ENCODE peak calls at places on chromosomes 7 and 10, in ten cellular contexts. One of them, this sample, is unnamed.

GRCh38 chr10:118042827-118043242 is 3.9 kb downstream of the RAB11FIP2 start:
- DNase-seq in GM23338: no peak
- DNase-seq in AG08396: no peak
- DNase-seq in cardiac fibroblast: peak
- DNase-seq in neural progenitor cell: no peak
- DNase-seq in activated CD4-positive, alpha-beta T cell treated with anti-CD3 and anti-CD28 coated beads for 24 hours: no peak
- DNase-seq in activated CD8-positive, alpha-beta memory T cell treated with anti-CD3 and anti-CD28 coated beads for 24 hours: no peak
- DNase-seq in GM10248: no peak
- DNase-seq in T-helper 2 cell: no peak
- DNase-seq in fibroblast of the aortic adventitia: peak
- DNase-seq in this sample: no peak

GRCh38 chr7:146655928-146656797 is 539.6 kb downstream of the CNTNAP2 start:
- DNase-seq in GM23338: no peak
- DNase-seq in AG08396: no peak
- DNase-seq in cardiac fibroblast: no peak
- DNase-seq in neural progenitor cell: no peak
- DNase-seq in activated CD4-positive, alpha-beta T cell treated with anti-CD3 and anti-CD28 coated beads for 24 hours: no peak
- DNase-seq in activated CD8-positive, alpha-beta memory T cell treated with anti-CD3 and anti-CD28 coated beads for 24 hours: no peak
- DNase-seq in GM10248: no peak
- DNase-seq in T-helper 2 cell: no peak
- DNase-seq in fibroblast of the aortic adventitia: no peak
- DNase-seq in this sample: no peak

GRCh38 chr10:24513155-24513554 is 210.5 kb downstream of the ARHGAP21 start:
- DNase-seq in GM23338: peak
- DNase-seq in AG08396: peak
- DNase-seq in cardiac fibroblast: peak
- DNase-seq in neural progenitor cell: peak
- DNase-seq in activated CD4-positive, alpha-beta T cell treated with anti-CD3 and anti-CD28 coated beads for 24 hours: no peak
- DNase-seq in activated CD8-positive, alpha-beta memory T cell treated with anti-CD3 and anti-CD28 coated beads for 24 hours: no peak
- DNase-seq in GM10248: no peak
- DNase-seq in T-helper 2 cell: no peak
- DNase-seq in fibroblast of the aortic adventitia: peak
- DNase-seq in this sample: no peak

GRCh38 chr7:128215281-128215680 is 25.8 kb upstream of the LEP start:
- DNase-seq in GM23338: no peak
- DNase-seq in AG08396: peak
- DNase-seq in cardiac fibroblast: peak
- DNase-seq in neural progenitor cell: no peak
- DNase-seq in activated CD4-positive, alpha-beta T cell treated with anti-CD3 and anti-CD28 coated beads for 24 hours: no peak
- DNase-seq in activated CD8-positive, alpha-beta memory T cell treated with anti-CD3 and anti-CD28 coated beads for 24 hours: no peak
- DNase-seq in GM10248: no peak
- DNase-seq in T-helper 2 cell: no peak
- DNase-seq in fibroblast of the aortic adventitia: peak
- DNase-seq in this sample: no peak

GRCh38 chr7:155420116-155420515 is 37.8 kb upstream of the EN2 start:
- DNase-seq in GM23338: no peak
- DNase-seq in AG08396: no peak
- DNase-seq in cardiac fibroblast: no peak
- DNase-seq in neural progenitor cell: no peak
- DNase-seq in activated CD4-positive, alpha-beta T cell treated with anti-CD3 and anti-CD28 coated beads for 24 hours: no peak
- DNase-seq in activated CD8-positive, alpha-beta memory T cell treated with anti-CD3 and anti-CD28 coated beads for 24 hours: no peak
- DNase-seq in GM10248: no peak
- DNase-seq in T-helper 2 cell: no peak
- DNase-seq in fibroblast of the aortic adventitia: no peak
- DNase-seq in this sample: no peak

GRCh38 chr10:103843854-103844567 is 11.4 kb downstream of the SH3PXD2A start:
- DNase-seq in GM23338: no peak
- DNase-seq in AG08396: peak
- DNase-seq in cardiac fibroblast: peak
- DNase-seq in neural progenitor cell: no peak
- DNase-seq in activated CD4-positive, alpha-beta T cell treated with anti-CD3 and anti-CD28 coated beads for 24 hours: no peak
- DNase-seq in activated CD8-positive, alpha-beta memory T cell treated with anti-CD3 and anti-CD28 coated beads for 24 hours: no peak
- DNase-seq in GM10248: no peak
- DNase-seq in T-helper 2 cell: no peak
- DNase-seq in fibroblast of the aortic adventitia: peak
- DNase-seq in this sample: no peak

GRCh38 chr10:71086439-71087080 is 125.8 kb upstream of the UNC5B start:
- DNase-seq in GM23338: no peak
- DNase-seq in AG08396: peak
- DNase-seq in cardiac fibroblast: no peak
- DNase-seq in neural progenitor cell: no peak
- DNase-seq in activated CD4-positive, alpha-beta T cell treated with anti-CD3 and anti-CD28 coated beads for 24 hours: no peak
- DNase-seq in activated CD8-positive, alpha-beta memory T cell treated with anti-CD3 and anti-CD28 coated beads for 24 hours: peak
- DNase-seq in GM10248: peak
- DNase-seq in T-helper 2 cell: no peak
- DNase-seq in fibroblast of the aortic adventitia: no peak
- DNase-seq in this sample: no peak

GRCh38 chr7:112938895-112939588 is 147.6 kb downstream of the GPR85 start:
- DNase-seq in GM23338: peak
- DNase-seq in AG08396: peak
- DNase-seq in cardiac fibroblast: peak
- DNase-seq in neural progenitor cell: peak
- DNase-seq in activated CD4-positive, alpha-beta T cell treated with anti-CD3 and anti-CD28 coated beads for 24 hours: no peak
- DNase-seq in activated CD8-positive, alpha-beta memory T cell treated with anti-CD3 and anti-CD28 coated beads for 24 hours: peak
- DNase-seq in GM10248: peak
- DNase-seq in T-helper 2 cell: no peak
- DNase-seq in fibroblast of the aortic adventitia: peak
- DNase-seq in this sample: no peak

GRCh38 chr7:89183726-89184125 is 388.2 kb upstream of the TEX47 start:
- DNase-seq in GM23338: no peak
- DNase-seq in AG08396: no peak
- DNase-seq in cardiac fibroblast: no peak
- DNase-seq in neural progenitor cell: no peak
- DNase-seq in activated CD4-positive, alpha-beta T cell treated with anti-CD3 and anti-CD28 coated beads for 24 hours: no peak
- DNase-seq in activated CD8-positive, alpha-beta memory T cell treated with anti-CD3 and anti-CD28 coated beads for 24 hours: no peak
- DNase-seq in GM10248: no peak
- DNase-seq in T-helper 2 cell: no peak
- DNase-seq in fibroblast of the aortic adventitia: no peak
- DNase-seq in this sample: no peak

GRCh38 chr7:76089865-76090495 is 42.1 kb downstream of the MDH2 start:
- DNase-seq in GM23338: no peak
- DNase-seq in AG08396: no peak
- DNase-seq in cardiac fibroblast: peak
- DNase-seq in neural progenitor cell: no peak
- DNase-seq in activated CD4-positive, alpha-beta T cell treated with anti-CD3 and anti-CD28 coated beads for 24 hours: no peak
- DNase-seq in activated CD8-positive, alpha-beta memory T cell treated with anti-CD3 and anti-CD28 coated beads for 24 hours: no peak
- DNase-seq in GM10248: no peak
- DNase-seq in T-helper 2 cell: no peak
- DNase-seq in fibroblast of the aortic adventitia: no peak
- DNase-seq in this sample: no peak

GRCh38 chr10:75547391-75548298 is 116.2 kb downstream of the LRMDA start:
- DNase-seq in GM23338: no peak
- DNase-seq in AG08396: peak
- DNase-seq in cardiac fibroblast: peak
- DNase-seq in neural progenitor cell: no peak
- DNase-seq in activated CD4-positive, alpha-beta T cell treated with anti-CD3 and anti-CD28 coated beads for 24 hours: no peak
- DNase-seq in activated CD8-positive, alpha-beta memory T cell treated with anti-CD3 and anti-CD28 coated beads for 24 hours: no peak
- DNase-seq in GM10248: no peak
- DNase-seq in T-helper 2 cell: no peak
- DNase-seq in fibroblast of the aortic adventitia: peak
- DNase-seq in this sample: no peak

GRCh38 chr10:83166344-83166743 is 973.0 kb upstream of the GHITM start:
- DNase-seq in GM23338: peak
- DNase-seq in AG08396: no peak
- DNase-seq in cardiac fibroblast: no peak
- DNase-seq in neural progenitor cell: peak
- DNase-seq in activated CD4-positive, alpha-beta T cell treated with anti-CD3 and anti-CD28 coated beads for 24 hours: no peak
- DNase-seq in activated CD8-positive, alpha-beta memory T cell treated with anti-CD3 and anti-CD28 coated beads for 24 hours: no peak
- DNase-seq in GM10248: no peak
- DNase-seq in T-helper 2 cell: no peak
- DNase-seq in fibroblast of the aortic adventitia: no peak
- DNase-seq in this sample: no peak

GRCh38 chr10:114068054-114068707 is 24.5 kb downstream of the ADRB1 start:
- DNase-seq in GM23338: no peak
- DNase-seq in AG08396: no peak
- DNase-seq in cardiac fibroblast: no peak
- DNase-seq in neural progenitor cell: no peak
- DNase-seq in activated CD4-positive, alpha-beta T cell treated with anti-CD3 and anti-CD28 coated beads for 24 hours: no peak
- DNase-seq in activated CD8-positive, alpha-beta memory T cell treated with anti-CD3 and anti-CD28 coated beads for 24 hours: no peak
- DNase-seq in GM10248: no peak
- DNase-seq in T-helper 2 cell: no peak
- DNase-seq in fibroblast of the aortic adventitia: no peak
- DNase-seq in this sample: no peak

GRCh38 chr7:13989138-13989943 is at the start of gene ETV1:
- DNase-seq in GM23338: peak
- DNase-seq in AG08396: peak
- DNase-seq in cardiac fibroblast: peak
- DNase-seq in neural progenitor cell: peak
- DNase-seq in activated CD4-positive, alpha-beta T cell treated with anti-CD3 and anti-CD28 coated beads for 24 hours: no peak
- DNase-seq in activated CD8-positive, alpha-beta memory T cell treated with anti-CD3 and anti-CD28 coated beads for 24 hours: no peak
- DNase-seq in GM10248: no peak
- DNase-seq in T-helper 2 cell: peak
- DNase-seq in fibroblast of the aortic adventitia: peak
- DNase-seq in this sample: no peak

GRCh38 chr10:99850041-99850766 is 67.8 kb downstream of the ABCC2 start:
- DNase-seq in GM23338: peak
- DNase-seq in AG08396: no peak
- DNase-seq in cardiac fibroblast: no peak
- DNase-seq in neural progenitor cell: no peak
- DNase-seq in activated CD4-positive, alpha-beta T cell treated with anti-CD3 and anti-CD28 coated beads for 24 hours: no peak
- DNase-seq in activated CD8-positive, alpha-beta memory T cell treated with anti-CD3 and anti-CD28 coated beads for 24 hours: no peak
- DNase-seq in GM10248: no peak
- DNase-seq in T-helper 2 cell: no peak
- DNase-seq in fibroblast of the aortic adventitia: no peak
- DNase-seq in this sample: no peak

GRCh38 chr7:140525741-140526140 is 46.4 kb upstream of the MKRN1 start:
- DNase-seq in GM23338: no peak
- DNase-seq in AG08396: no peak
- DNase-seq in cardiac fibroblast: no peak
- DNase-seq in neural progenitor cell: no peak
- DNase-seq in activated CD4-positive, alpha-beta T cell treated with anti-CD3 and anti-CD28 coated beads for 24 hours: peak
- DNase-seq in activated CD8-positive, alpha-beta memory T cell treated with anti-CD3 and anti-CD28 coated beads for 24 hours: peak
- DNase-seq in GM10248: peak
- DNase-seq in T-helper 2 cell: peak
- DNase-seq in fibroblast of the aortic adventitia: peak
- DNase-seq in this sample: no peak

GRCh38 chr10:51699145-51699474 is 285 bp downstream of the CSTF2T start:
- DNase-seq in GM23338: peak
- DNase-seq in AG08396: peak
- DNase-seq in cardiac fibroblast: no peak
- DNase-seq in neural progenitor cell: peak
- DNase-seq in activated CD4-positive, alpha-beta T cell treated with anti-CD3 and anti-CD28 coated beads for 24 hours: no peak
- DNase-seq in activated CD8-positive, alpha-beta memory T cell treated with anti-CD3 and anti-CD28 coated beads for 24 hours: no peak
- DNase-seq in GM10248: no peak
- DNase-seq in T-helper 2 cell: no peak
- DNase-seq in fibroblast of the aortic adventitia: no peak
- DNase-seq in this sample: no peak

GRCh38 chr10:97633921-97634320 is 621 bp upstream of the MORN4 start:
- DNase-seq in GM23338: peak
- DNase-seq in AG08396: no peak
- DNase-seq in cardiac fibroblast: peak
- DNase-seq in neural progenitor cell: peak
- DNase-seq in activated CD4-positive, alpha-beta T cell treated with anti-CD3 and anti-CD28 coated beads for 24 hours: no peak
- DNase-seq in activated CD8-positive, alpha-beta memory T cell treated with anti-CD3 and anti-CD28 coated beads for 24 hours: peak
- DNase-seq in GM10248: no peak
- DNase-seq in T-helper 2 cell: no peak
- DNase-seq in fibroblast of the aortic adventitia: no peak
- DNase-seq in this sample: no peak

GRCh38 chr7:7647495-7648036 is 7.0 kb downstream of the UMAD1 start:
- DNase-seq in GM23338: no peak
- DNase-seq in AG08396: no peak
- DNase-seq in cardiac fibroblast: no peak
- DNase-seq in neural progenitor cell: no peak
- DNase-seq in activated CD4-positive, alpha-beta T cell treated with anti-CD3 and anti-CD28 coated beads for 24 hours: no peak
- DNase-seq in activated CD8-positive, alpha-beta memory T cell treated with anti-CD3 and anti-CD28 coated beads for 24 hours: no peak
- DNase-seq in GM10248: no peak
- DNase-seq in T-helper 2 cell: no peak
- DNase-seq in fibroblast of the aortic adventitia: no peak
- DNase-seq in this sample: no peak

GRCh38 chr7:156191090-156191489 is 378.8 kb upstream of the SHH start:
- DNase-seq in GM23338: no peak
- DNase-seq in AG08396: no peak
- DNase-seq in cardiac fibroblast: no peak
- DNase-seq in neural progenitor cell: no peak
- DNase-seq in activated CD4-positive, alpha-beta T cell treated with anti-CD3 and anti-CD28 coated beads for 24 hours: no peak
- DNase-seq in activated CD8-positive, alpha-beta memory T cell treated with anti-CD3 and anti-CD28 coated beads for 24 hours: no peak
- DNase-seq in GM10248: no peak
- DNase-seq in T-helper 2 cell: no peak
- DNase-seq in fibroblast of the aortic adventitia: no peak
- DNase-seq in this sample: no peak

GRCh38 chr7:148385009-148385682 is 205.4 kb upstream of the C7orf33 start:
- DNase-seq in GM23338: peak
- DNase-seq in AG08396: no peak
- DNase-seq in cardiac fibroblast: no peak
- DNase-seq in neural progenitor cell: peak
- DNase-seq in activated CD4-positive, alpha-beta T cell treated with anti-CD3 and anti-CD28 coated beads for 24 hours: no peak
- DNase-seq in activated CD8-positive, alpha-beta memory T cell treated with anti-CD3 and anti-CD28 coated beads for 24 hours: no peak
- DNase-seq in GM10248: no peak
- DNase-seq in T-helper 2 cell: no peak
- DNase-seq in fibroblast of the aortic adventitia: no peak
- DNase-seq in this sample: no peak

GRCh38 chr10:106582291-106582690 is 582.2 kb downstream of the SORCS1 start:
- DNase-seq in GM23338: no peak
- DNase-seq in AG08396: no peak
- DNase-seq in cardiac fibroblast: peak
- DNase-seq in neural progenitor cell: no peak
- DNase-seq in activated CD4-positive, alpha-beta T cell treated with anti-CD3 and anti-CD28 coated beads for 24 hours: no peak
- DNase-seq in activated CD8-positive, alpha-beta memory T cell treated with anti-CD3 and anti-CD28 coated beads for 24 hours: no peak
- DNase-seq in GM10248: no peak
- DNase-seq in T-helper 2 cell: no peak
- DNase-seq in fibroblast of the aortic adventitia: peak
- DNase-seq in this sample: no peak

GRCh38 chr10:113020838-113021237 is 70.8 kb downstream of the TCF7L2 start:
- DNase-seq in GM23338: no peak
- DNase-seq in AG08396: no peak
- DNase-seq in cardiac fibroblast: no peak
- DNase-seq in neural progenitor cell: no peak
- DNase-seq in activated CD4-positive, alpha-beta T cell treated with anti-CD3 and anti-CD28 coated beads for 24 hours: no peak
- DNase-seq in activated CD8-positive, alpha-beta memory T cell treated with anti-CD3 and anti-CD28 coated beads for 24 hours: no peak
- DNase-seq in GM10248: no peak
- DNase-seq in T-helper 2 cell: no peak
- DNase-seq in fibroblast of the aortic adventitia: no peak
- DNase-seq in this sample: no peak

GRCh38 chr7:16708980-16709379 is 44.6 kb upstream of the TSPAN13 start:
- DNase-seq in GM23338: peak
- DNase-seq in AG08396: peak
- DNase-seq in cardiac fibroblast: peak
- DNase-seq in neural progenitor cell: no peak
- DNase-seq in activated CD4-positive, alpha-beta T cell treated with anti-CD3 and anti-CD28 coated beads for 24 hours: no peak
- DNase-seq in activated CD8-positive, alpha-beta memory T cell treated with anti-CD3 and anti-CD28 coated beads for 24 hours: no peak
- DNase-seq in GM10248: no peak
- DNase-seq in T-helper 2 cell: no peak
- DNase-seq in fibroblast of the aortic adventitia: peak
- DNase-seq in this sample: no peak

GRCh38 chr7:124162667-124163066 is 129.8 kb upstream of the TMEM229A start:
- DNase-seq in GM23338: no peak
- DNase-seq in AG08396: no peak
- DNase-seq in cardiac fibroblast: peak
- DNase-seq in neural progenitor cell: no peak
- DNase-seq in activated CD4-positive, alpha-beta T cell treated with anti-CD3 and anti-CD28 coated beads for 24 hours: no peak
- DNase-seq in activated CD8-positive, alpha-beta memory T cell treated with anti-CD3 and anti-CD28 coated beads for 24 hours: no peak
- DNase-seq in GM10248: no peak
- DNase-seq in T-helper 2 cell: no peak
- DNase-seq in fibroblast of the aortic adventitia: no peak
- DNase-seq in this sample: no peak

GRCh38 chr7:80858141-80858903 is 60.5 kb downstream of the SEMA3C start:
- DNase-seq in GM23338: no peak
- DNase-seq in AG08396: no peak
- DNase-seq in cardiac fibroblast: peak
- DNase-seq in neural progenitor cell: no peak
- DNase-seq in activated CD4-positive, alpha-beta T cell treated with anti-CD3 and anti-CD28 coated beads for 24 hours: no peak
- DNase-seq in activated CD8-positive, alpha-beta memory T cell treated with anti-CD3 and anti-CD28 coated beads for 24 hours: no peak
- DNase-seq in GM10248: no peak
- DNase-seq in T-helper 2 cell: no peak
- DNase-seq in fibroblast of the aortic adventitia: no peak
- DNase-seq in this sample: no peak

GRCh38 chr10:79406683-79407396 is 38.6 kb downstream of the ZCCHC24 start:
- DNase-seq in GM23338: no peak
- DNase-seq in AG08396: no peak
- DNase-seq in cardiac fibroblast: no peak
- DNase-seq in neural progenitor cell: no peak
- DNase-seq in activated CD4-positive, alpha-beta T cell treated with anti-CD3 and anti-CD28 coated beads for 24 hours: no peak
- DNase-seq in activated CD8-positive, alpha-beta memory T cell treated with anti-CD3 and anti-CD28 coated beads for 24 hours: no peak
- DNase-seq in GM10248: no peak
- DNase-seq in T-helper 2 cell: no peak
- DNase-seq in fibroblast of the aortic adventitia: no peak
- DNase-seq in this sample: no peak

GRCh38 chr10:16192337-16192736 is 244.5 kb upstream of the PTER start:
- DNase-seq in GM23338: no peak
- DNase-seq in AG08396: no peak
- DNase-seq in cardiac fibroblast: no peak
- DNase-seq in neural progenitor cell: no peak
- DNase-seq in activated CD4-positive, alpha-beta T cell treated with anti-CD3 and anti-CD28 coated beads for 24 hours: no peak
- DNase-seq in activated CD8-positive, alpha-beta memory T cell treated with anti-CD3 and anti-CD28 coated beads for 24 hours: no peak
- DNase-seq in GM10248: no peak
- DNase-seq in T-helper 2 cell: no peak
- DNase-seq in fibroblast of the aortic adventitia: no peak
- DNase-seq in this sample: no peak